ENCODE peak calls at places on chromosomes 4 and X, in nine cellular contexts. C is H1, O is HepG2, H is K562, S is GM23338, V is transverse colon, M is GM12878, R is suprapubic skin, K is stomach. J is an unnamed sample.
A peak's percentile ranks its signal among the peaks of the same experiment; 100 is the strongest.

GRCh38 chr4:2177443-2178093 is 64.4 kb downstream of the HAUS3 start:
- DNase-seq in V (no peak), R (no peak), H (no peak), S (peak; percentile 15), O (peak; percentile 8), K (no peak), C (no peak), M (no peak), J (no peak)

GRCh38 chr4:910366-911091 is 21.6 kb downstream of the GAK start:
- DNase-seq in V (no peak), K (no peak), R (no peak), S (no peak), M (no peak), C (no peak), H (no peak), O (no peak), J (no peak)

GRCh38 chr4:119729815-119730643 is 101.4 kb upstream of the PDE5A start:
- DNase-seq in M (no peak), H (no peak), O (peak; percentile 68), R (no peak), K (peak; percentile 55), S (no peak), V (peak; percentile 73), C (no peak), J (no peak)

GRCh38 chrX:1448793-1449580 is 3.7 kb downstream of the ASMTL start:
- DNase-seq in S (no peak), H (no peak), O (no peak), V (no peak), R (peak; percentile 37), M (no peak), K (no peak), C (no peak), J (peak; percentile 19)

GRCh38 chrX:17585006-17585405 is 152.3 kb upstream of the SCML1 start:
- DNase-seq in M (no peak), O (no peak), K (no peak), V (no peak), C (no peak), H (no peak), S (no peak), R (no peak), J (no peak)

GRCh38 chr4:79913581-79913980 is 159.4 kb downstream of the ANTXR2 start:
- DNase-seq in V (no peak), R (no peak), O (no peak), M (no peak), C (no peak), K (no peak), H (no peak), S (no peak), J (no peak)

GRCh38 chr4:40878548-40879055 is 128.8 kb downstream of the NSUN7 start:
- DNase-seq in O (no peak), K (no peak), R (no peak), C (no peak), H (no peak), M (no peak), V (no peak), S (no peak), J (no peak)

GRCh38 chrX:49003696-49004095 is 1.6 kb upstream of the GRIPAP1 start:
- DNase-seq in R (no peak), H (no peak), V (no peak), M (no peak), O (peak; percentile 9), K (no peak), S (peak; percentile 35), C (no peak), J (no peak)

DNA sequence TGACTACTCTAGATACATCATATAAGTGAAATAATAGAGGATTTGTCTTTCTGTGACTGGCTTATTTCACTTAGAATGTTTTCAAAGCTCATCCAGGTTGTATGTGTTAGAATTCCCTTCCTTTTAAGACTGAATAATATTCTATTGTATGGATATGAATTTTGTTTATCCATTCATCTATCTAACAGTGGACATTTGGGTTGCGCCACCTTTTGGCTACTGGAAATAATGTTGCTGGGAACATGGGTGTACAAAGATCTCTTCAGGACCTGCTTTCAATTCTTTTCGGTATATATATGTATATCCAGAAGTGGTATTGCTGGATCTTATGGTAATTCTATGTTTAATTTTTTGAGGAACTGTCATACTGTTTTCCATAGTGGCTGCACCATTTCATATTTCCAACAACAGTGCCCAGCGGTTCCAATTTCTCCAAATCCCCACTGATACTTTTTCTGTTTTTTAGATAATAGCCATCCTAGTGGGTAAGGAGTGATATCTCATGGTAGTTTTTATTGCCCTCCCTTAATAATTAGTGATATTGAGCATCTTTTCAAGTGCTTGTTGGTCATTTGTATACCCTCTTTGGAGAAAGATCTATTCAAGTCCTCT is 3.4 kb upstream of the SCD5 start:
- DNase-seq in K (peak; percentile 43), R (no peak), H (no peak), O (peak; percentile 13), V (no peak), M (no peak), C (no peak), S (no peak), J (no peak)
- TF ChIP-seq CTCF in K (peak; percentile 41), R (no peak), H (peak; percentile 35), O (peak; percentile 50), V (no peak), M (no peak), C (no peak), S (peak; percentile 47), J (peak; percentile 29)

DNA sequence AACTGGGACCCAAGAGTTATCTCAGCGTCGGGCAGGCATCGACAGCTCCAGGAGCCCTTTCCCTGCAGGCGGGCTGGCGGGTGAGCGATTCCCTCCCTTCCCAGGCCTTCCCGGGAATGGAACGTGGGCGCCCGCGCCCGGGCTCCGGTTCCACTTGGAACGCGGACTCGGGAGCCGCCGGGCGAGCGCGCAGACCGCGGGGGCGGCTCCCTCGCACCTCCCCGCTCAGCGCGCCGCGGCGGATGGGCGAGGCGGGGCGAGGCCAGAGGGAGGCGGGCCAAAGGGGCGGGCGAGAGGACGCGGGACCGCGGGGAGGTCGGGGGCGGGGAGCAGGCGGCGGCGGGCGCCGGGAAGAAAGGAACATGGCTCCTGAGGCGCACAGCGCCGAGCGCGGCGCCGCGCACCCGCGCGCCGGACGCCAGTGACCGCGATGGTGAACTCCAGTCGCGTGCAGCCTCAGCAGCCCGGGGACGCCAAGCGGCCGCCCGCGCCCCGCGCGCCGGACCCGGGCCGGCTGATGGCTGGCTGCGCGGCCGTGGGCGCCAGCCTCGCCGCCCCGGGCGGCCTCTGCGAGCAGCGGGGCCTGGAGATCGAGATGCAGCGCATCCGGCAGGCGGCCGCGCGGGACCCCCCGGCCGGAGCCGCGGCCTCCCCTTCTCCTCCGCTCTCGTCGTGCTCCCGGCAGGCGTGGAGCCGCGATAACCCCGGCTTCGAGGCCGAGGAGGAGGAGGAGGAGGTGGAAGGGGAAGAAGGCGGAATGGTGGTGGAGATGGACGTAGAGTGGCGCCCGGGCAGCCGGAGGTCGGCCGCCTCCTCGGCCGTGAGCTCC is at the start of gene PKD2:
- DNase-seq in M (no peak), C (peak; percentile 89), V (peak; percentile 86), R (peak; percentile 87), O (no peak), H (peak; percentile 83), S (peak; percentile 88), K (peak; percentile 82), J (peak; percentile 94)
- TF ChIP-seq POLR2AphosphoS5 in M (no peak), C (no peak), V (peak; percentile 73), R (no peak), O (peak; percentile 29), H (no peak), S (peak; percentile 71), K (peak; percentile 38), J (peak; percentile 91)

DNA sequence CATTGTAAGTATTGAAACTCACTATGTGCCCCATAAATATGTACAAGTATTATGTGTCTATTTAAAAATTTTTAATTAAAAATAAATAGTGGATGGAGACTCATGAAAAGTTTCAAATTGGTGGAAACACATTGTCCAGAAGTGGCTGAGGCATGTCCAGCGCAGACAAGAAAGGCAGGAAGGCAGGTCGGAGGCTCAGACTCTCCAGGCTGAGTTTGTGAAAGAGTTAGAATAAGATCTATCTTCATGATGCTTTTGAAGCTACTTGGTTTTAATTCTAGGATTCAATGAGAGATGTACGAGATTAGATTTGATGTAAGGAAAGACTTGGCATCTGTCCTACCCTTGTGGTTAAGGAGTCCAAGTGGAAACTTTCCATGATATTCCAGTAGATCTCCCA is 19.8 kb downstream of the PNMA6F start:
- DNase-seq in O (no peak), R (no peak), M (no peak), H (no peak), K (no peak), S (no peak), V (no peak), C (no peak), J (no peak)
- TF ChIP-seq CTCF in O (no peak), R (no peak), M (no peak), H (no peak), K (no peak), S (no peak), V (no peak), C (no peak), J (no peak)

GRCh38 chrX:39385022-39385421 is 583.8 kb downstream of the MID1IP1 start:
- DNase-seq in S (no peak), O (no peak), C (no peak), K (no peak), M (no peak), H (no peak), R (no peak), V (no peak), J (no peak)
- TF ChIP-seq POLR2AphosphoS5 in S (no peak), O (no peak), C (no peak), K (no peak), M (no peak), H (no peak), R (no peak), V (no peak), J (no peak)

GRCh38 chrX:74321191-74321590 is 17.2 kb downstream of the ZCCHC13 start:
- DNase-seq in M (no peak), H (no peak), V (no peak), O (no peak), R (no peak), C (no peak), S (no peak), K (no peak), J (no peak)

GRCh38 chrX:74325130-74326059 is 21.4 kb downstream of the ZCCHC13 start:
- DNase-seq in R (no peak), C (peak; percentile 57), H (peak; percentile 44), M (no peak), O (no peak), S (peak; percentile 89), K (no peak), V (no peak), J (no peak)
- TF ChIP-seq CTCF in R (no peak), C (peak; percentile 40), H (peak; percentile 23), M (no peak), O (peak; percentile 39), S (peak; percentile 74), K (no peak), V (no peak), J (no peak)

DNA sequence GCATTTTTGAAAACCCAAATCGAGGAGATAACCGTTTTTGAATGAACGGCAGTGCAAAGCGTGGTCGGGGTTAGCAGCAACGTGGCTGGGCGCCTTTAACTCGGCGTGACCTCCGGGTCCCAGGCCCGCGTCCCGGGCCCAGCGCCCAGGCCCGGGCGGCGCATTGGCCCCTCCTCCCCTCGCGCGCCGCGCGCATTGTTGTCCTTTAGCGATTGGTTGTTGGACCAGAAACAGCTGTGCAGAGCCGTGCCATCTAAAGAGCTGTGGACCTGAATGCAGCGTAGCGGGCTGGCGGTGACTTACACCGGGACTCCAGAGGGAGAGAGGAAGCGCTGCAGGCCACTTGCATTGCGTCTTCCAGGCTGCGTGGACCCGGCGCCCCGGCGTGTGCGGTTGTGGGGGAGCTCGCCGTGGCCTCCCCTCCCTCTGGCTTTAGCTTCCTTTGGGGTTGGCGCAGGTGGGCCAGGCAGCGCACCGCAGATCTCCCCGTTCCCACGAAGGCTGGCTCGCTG is at the start of gene STOX2:
- DNase-seq in K (peak; percentile 88), S (peak; percentile 86), R (peak; percentile 84), M (no peak), V (peak; percentile 69), C (peak; percentile 75), H (no peak), O (peak; percentile 26), J (peak; percentile 80)
- TF ChIP-seq POLR2AphosphoS5 in K (peak; percentile 76), S (no peak), R (no peak), M (no peak), V (peak; percentile 50), C (no peak), H (no peak), O (no peak), J (peak; percentile 32)

GRCh38 chr4:23680616-23681518 is 209.0 kb downstream of the PPARGC1A start:
- DNase-seq in M (no peak), S (no peak), V (no peak), H (no peak), O (no peak), C (no peak), R (no peak), K (no peak), J (no peak)
- TF ChIP-seq CTCF in M (no peak), S (no peak), V (no peak), H (no peak), O (peak; percentile 21), C (no peak), R (no peak), K (peak; percentile 12), J (no peak)